ENCODE peak calls at places on chromosomes 13 and 19, in four cellular contexts. V, L, R and J are unnamed samples.

GRCh38 chr19:29662604-29663404 is 2.5 kb upstream of the PLEKHF1 start:
- DNase-seq in V (peak), L (peak), R (peak), J (peak)

GRCh38 chr19:48325265-48325910 is at the start of gene EMP3:
- DNase-seq in V (peak), L (peak), R (peak), J (peak)

GRCh38 chr13:80100636-80101035 is 240.3 kb downstream of the SPRY2 start:
- DNase-seq in V (no peak), L (peak), R (no peak), J (peak)

GRCh38 chr19:33394006-33394722 is 20.7 kb downstream of the CEBPG start:
- DNase-seq in V (peak), L (no peak), R (no peak), J (peak)

GRCh38 chr19:53365899-53366493 is 491 bp downstream of the ZNF525 start:
- DNase-seq in V (no peak), L (no peak), R (peak), J (peak)

GRCh38 chr19:51726049-51726448 is 2.3 kb upstream of the HAS1 start:
- DNase-seq in V (peak), L (no peak), R (peak), J (peak)

GRCh38 chr13:32016631-32017030 is 14.9 kb upstream of the FRY start:
- DNase-seq in V (no peak), L (no peak), R (no peak), J (peak)

GRCh38 chr13:77250968-77251367 is 75.9 kb downstream of the MYCBP2 start:
- DNase-seq in V (no peak), L (no peak), R (no peak), J (no peak)

GRCh38 chr19:19670070-19670551 is 1.5 kb downstream of the ZNF101 start:
- DNase-seq in V (no peak), L (no peak), R (no peak), J (no peak)

GRCh38 chr19:46634045-46634655 is 1.9 kb downstream of the GNG8 start:
- DNase-seq in V (no peak), L (no peak), R (peak), J (peak)

GRCh38 chr19:49820125-49820524 is 2.0 kb downstream of the MED25 start:
- DNase-seq in V (no peak), L (no peak), R (no peak), J (no peak)

GRCh38 chr19:41407271-41407670 is 9.7 kb downstream of the BCKDHA start:
- DNase-seq in V (no peak), L (no peak), R (no peak), J (no peak)

GRCh38 chr13:91946498-91947070 is 548.2 kb downstream of the GPC5 start:
- DNase-seq in V (no peak), L (no peak), R (no peak), J (no peak)

GRCh38 chr13:97125051-97125809 is 96.9 kb upstream of the MBNL2 start:
- DNase-seq in V (no peak), L (no peak), R (no peak), J (peak)

GRCh38 chr19:13011653-13012389 is 16.5 kb downstream of the NFIX start:
- DNase-seq in V (no peak), L (no peak), R (no peak), J (no peak)

GRCh38 chr19:37893845-37894575 is 12.4 kb downstream of the WDR87 start:
- DNase-seq in V (no peak), L (no peak), R (no peak), J (no peak)

GRCh38 chr19:30118221-30118620 is 176.2 kb downstream of the URI1 start:
- DNase-seq in V (no peak), L (no peak), R (no peak), J (no peak)

GRCh38 chr19:55116232-55117062 is 990 bp downstream of the PPP1R12C start:
- DNase-seq in V (no peak), L (no peak), R (peak), J (peak)

GRCh38 chr13:110262944-110263343 is 44.0 kb downstream of the COL4A1 start:
- DNase-seq in V (no peak), L (no peak), R (no peak), J (no peak)
- H3K4me3 ChIP-seq in V (no peak), L (no peak), R (no peak), J (no peak)

GRCh38 chr13:22740264-22740663 is 440.5 kb upstream of the SGCG start:
- DNase-seq in V (no peak), L (no peak), R (no peak), J (no peak)
- TF ChIP-seq CTCF in V (no peak), L (no peak), R (no peak), J (no peak)

GRCh38 chr13:113110048-113110851 is 4.7 kb downstream of the F7 start:
- DNase-seq in V (no peak), L (no peak), R (no peak), J (peak)
- H3K4me3 ChIP-seq in V (no peak), L (peak), R (no peak), J (peak)

DNA sequence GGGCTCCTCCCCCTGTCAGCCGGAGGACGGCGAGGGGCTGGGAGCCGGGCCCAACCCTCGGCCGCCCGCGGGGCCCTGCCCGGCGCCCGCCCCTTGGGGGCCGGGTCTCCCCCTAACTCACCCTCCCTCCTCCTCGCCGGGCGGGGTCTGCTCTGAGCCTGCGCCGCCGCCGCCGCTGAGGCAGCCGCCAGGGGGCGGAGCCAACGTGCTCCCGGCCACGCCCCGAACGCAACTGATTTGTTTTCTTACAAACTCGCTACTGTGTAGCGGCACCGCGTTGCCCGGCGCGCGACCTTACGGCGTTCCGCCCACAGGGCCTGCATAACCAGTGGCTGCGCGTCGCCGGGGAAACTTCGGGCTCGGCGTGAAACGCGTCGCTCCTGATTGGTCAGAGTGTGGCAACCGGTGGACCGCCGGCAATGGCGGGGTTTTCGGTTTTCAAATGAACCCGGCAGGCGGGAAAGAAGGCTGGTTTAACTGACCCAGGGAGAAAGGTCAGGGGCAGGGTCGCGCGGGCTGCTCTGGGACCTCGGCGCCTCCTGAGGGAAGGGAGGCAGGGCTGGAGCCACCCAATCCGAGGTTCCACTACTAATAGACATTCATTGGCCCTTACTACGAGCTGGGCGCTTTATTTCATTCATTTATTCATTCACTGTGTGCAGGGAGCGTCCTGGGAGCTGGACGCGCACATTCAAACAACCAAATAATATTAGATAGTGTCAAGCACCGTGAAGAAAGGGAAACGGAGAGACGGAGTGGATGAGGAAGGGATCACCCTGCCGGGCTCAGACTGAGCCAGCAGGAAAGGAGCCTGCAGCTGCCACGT is at the start of gene CDKN2D:
- DNase-seq in V (peak), L (peak), R (peak), J (peak)
- TF ChIP-seq CTCF in V (peak), L (no peak), R (peak), J (no peak)